ENCODE peak calls at places on chromosomes 1 and 21, in four cellular contexts. Y is GM12878, B is H1, G is HepG2. S is an unnamed sample.

GRCh38 chr1:20958430-20958829 is 171.3 kb upstream of the HP1BP3 start:
- DNase-seq in Y (no peak), B (no peak), G (no peak), S (no peak)

GRCh38 chr1:183279835-183280234 is 93.8 kb downstream of the LAMC2 start:
- DNase-seq in Y (no peak), B (no peak), G (peak), S (no peak)

GRCh38 chr1:154747841-154748766 is 122.0 kb downstream of the KCNN3 start:
- DNase-seq in Y (peak), B (no peak), G (no peak), S (no peak)

GRCh38 chr1:89833183-89834077 is 12.6 kb downstream of the LRRC8D start:
- DNase-seq in Y (no peak), B (no peak), G (peak), S (no peak)

GRCh38 chr1:35300376-35300775 is 31.9 kb downstream of the ZMYM4 start:
- DNase-seq in Y (no peak), B (no peak), G (no peak), S (no peak)

GRCh38 chr21:45539796-45540600 is 2.2 kb downstream of the SLC19A1 start:
- DNase-seq in Y (no peak), B (peak), G (no peak), S (no peak)

GRCh38 chr1:178412400-178412770 is 84.4 kb downstream of the CLEC20A start:
- DNase-seq in Y (no peak), B (no peak), G (no peak), S (no peak)

GRCh38 chr1:231236938-231237337 is 4.1 kb upstream of the GNPAT start:
- DNase-seq in Y (no peak), B (no peak), G (no peak), S (no peak)

GRCh38 chr1:61498342-61498741 is 226.6 kb downstream of the TM2D1 start:
- DNase-seq in Y (no peak), B (no peak), G (no peak), S (no peak)

GRCh38 chr1:219066631-219067349 is 106.9 kb upstream of the LYPLAL1 start:
- DNase-seq in Y (no peak), B (no peak), G (no peak), S (no peak)

GRCh38 chr1:13808729-13809131 is 108.7 kb downstream of the PRDM2 start:
- DNase-seq in Y (no peak), B (no peak), G (no peak), S (no peak)

GRCh38 chr1:26016258-26016943 is 5.2 kb upstream of the EXTL1 start:
- DNase-seq in Y (no peak), B (no peak), G (no peak), S (no peak)

GRCh38 chr1:180117764-180118116 is 36.9 kb upstream of the QSOX1 start:
- DNase-seq in Y (no peak), B (no peak), G (no peak), S (no peak)

GRCh38 chr1:238681021-238681420 is 705.3 kb upstream of the CHRM3 start:
- DNase-seq in Y (no peak), B (no peak), G (no peak), S (no peak)

GRCh38 chr21:41562101-41563000 is 54.4 kb upstream of the TMPRSS2 start:
- DNase-seq in Y (no peak), B (no peak), G (no peak), S (no peak)

GRCh38 chr1:178052650-178053461 is 41.0 kb upstream of the RASAL2 start:
- DNase-seq in Y (no peak), B (no peak), G (peak), S (no peak)

GRCh38 chr1:169207825-169208520 is 101.5 kb downstream of the ATP1B1 start:
- DNase-seq in Y (no peak), B (no peak), G (no peak), S (no peak)

GRCh38 chr1:44151332-44151731 is 9.9 kb upstream of the KLF18 start:
- DNase-seq in Y (peak), B (no peak), G (no peak), S (no peak)

GRCh38 chr1:20733361-20733975 is 965 bp upstream of the SH2D5 start:
- DNase-seq in Y (no peak), B (no peak), G (no peak), S (no peak)

GRCh38 chr1:228093050-228093906 is 9.8 kb downstream of the C1orf35 start:
- DNase-seq in Y (no peak), B (no peak), G (no peak), S (no peak)

GRCh38 chr1:27521336-27522147 is 31.6 kb upstream of the WASF2 start:
- DNase-seq in Y (no peak), B (no peak), G (no peak), S (no peak)

GRCh38 chr1:15757575-15758401 is 807 bp upstream of the FBLIM1 start:
- DNase-seq in Y (no peak), B (peak), G (no peak), S (no peak)

GRCh38 chr1:112501810-112502641 is 6.7 kb upstream of the WNT2B start:
- DNase-seq in Y (no peak), B (peak), G (peak), S (no peak)

GRCh38 chr1:223405507-223405906 is 12.3 kb downstream of the CCDC185 start:
- DNase-seq in Y (no peak), B (no peak), G (no peak), S (no peak)

GRCh38 chr1:2378441-2378851 is 12.9 kb downstream of the MORN1 start:
- DNase-seq in Y (no peak), B (no peak), G (no peak), S (no peak)

GRCh38 chr1:9906466-9906865 is 3.6 kb downstream of the CTNNBIP1 start:
- DNase-seq in Y (no peak), B (no peak), G (no peak), S (no peak)

GRCh38 chr1:234782821-234783220 is 172.8 kb upstream of the IRF2BP2 start:
- DNase-seq in Y (no peak), B (no peak), G (no peak), S (peak)

GRCh38 chr1:230310381-230311163 is 115.6 kb downstream of the PGBD5 start:
- DNase-seq in Y (peak), B (peak), G (peak), S (peak)

GRCh38 chr1:229579101-229579651 is 20.7 kb upstream of the ABCB10 start:
- DNase-seq in Y (peak), B (no peak), G (peak), S (no peak)

GRCh38 chr1:34790985-34791384 is 1.8 kb upstream of the GJA4 start:
- DNase-seq in Y (no peak), B (no peak), G (no peak), S (no peak)

GRCh38 chr1:2268285-2269056 is 40.4 kb downstream of the SKI start:
- DNase-seq in Y (no peak), B (no peak), G (no peak), S (no peak)

GRCh38 chr1:26938004-26938658 is 16.6 kb downstream of the NUDC start:
- DNase-seq in Y (no peak), B (no peak), G (peak), S (no peak)

GRCh38 chr1:178540646-178541045 is 27.7 kb downstream of the TEX35 start:
- DNase-seq in Y (no peak), B (no peak), G (no peak), S (no peak)

GRCh38 chr1:223628233-223628632 is 37.3 kb downstream of the CAPN8 start:
- DNase-seq in Y (no peak), B (peak), G (peak), S (peak)

GRCh38 chr1:83029050-83029449 is 969.9 kb downstream of the TTLL7 start:
- DNase-seq in Y (no peak), B (no peak), G (no peak), S (no peak)

GRCh38 chr1:207054476-207054875 is 1.4 kb downstream of the PFKFB2 start:
- DNase-seq in Y (no peak), B (no peak), G (no peak), S (no peak)

GRCh38 chr1:65949933-65950332 is 157.2 kb downstream of the PDE4B start:
- DNase-seq in Y (no peak), B (no peak), G (no peak), S (no peak)

GRCh38 chr21:46100426-46100825 is 2.5 kb downstream of the COL6A2 start:
- DNase-seq in Y (no peak), B (no peak), G (no peak), S (no peak)

GRCh38 chr1:182662121-182662890 is 22.1 kb downstream of the RGS8 start:
- DNase-seq in Y (no peak), B (no peak), G (no peak), S (peak)

GRCh38 chr1:65595724-65596123 is 175.3 kb downstream of the LEPR start:
- DNase-seq in Y (no peak), B (no peak), G (no peak), S (no peak)

DNA sequence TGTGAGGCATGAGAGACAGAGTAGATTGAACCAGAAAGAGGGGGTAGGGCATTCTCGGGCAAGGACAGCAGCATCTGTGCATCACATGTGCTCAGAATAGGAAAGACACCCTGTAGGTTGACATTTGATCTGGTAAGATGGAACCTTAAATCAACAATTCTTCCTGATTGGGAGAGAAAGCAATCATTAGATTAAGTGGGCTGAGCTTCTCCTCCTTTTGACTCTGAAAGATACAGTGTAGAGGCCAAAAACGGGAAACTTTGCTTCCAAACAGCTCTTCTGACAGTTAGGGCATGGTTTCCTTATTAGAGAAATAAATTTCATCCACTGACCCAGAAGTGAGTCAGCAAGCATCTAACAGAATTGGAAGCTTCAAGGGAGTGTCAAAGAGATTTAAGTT is 9.7 kb downstream of the KIF14 start:
- DNase-seq in Y (no peak), B (no peak), G (no peak), S (no peak)
- H3K9ac ChIP-seq in Y (no peak), B (no peak), G (no peak), S (no peak)

GRCh38 chr21:14318598-14318997 is 64.3 kb downstream of the HSPA13 start:
- DNase-seq in Y (no peak), B (no peak), G (no peak), S (no peak)
- TF ChIP-seq SUZ12 in Y (no peak), B (no peak), G (no peak), S (no peak)

DNA sequence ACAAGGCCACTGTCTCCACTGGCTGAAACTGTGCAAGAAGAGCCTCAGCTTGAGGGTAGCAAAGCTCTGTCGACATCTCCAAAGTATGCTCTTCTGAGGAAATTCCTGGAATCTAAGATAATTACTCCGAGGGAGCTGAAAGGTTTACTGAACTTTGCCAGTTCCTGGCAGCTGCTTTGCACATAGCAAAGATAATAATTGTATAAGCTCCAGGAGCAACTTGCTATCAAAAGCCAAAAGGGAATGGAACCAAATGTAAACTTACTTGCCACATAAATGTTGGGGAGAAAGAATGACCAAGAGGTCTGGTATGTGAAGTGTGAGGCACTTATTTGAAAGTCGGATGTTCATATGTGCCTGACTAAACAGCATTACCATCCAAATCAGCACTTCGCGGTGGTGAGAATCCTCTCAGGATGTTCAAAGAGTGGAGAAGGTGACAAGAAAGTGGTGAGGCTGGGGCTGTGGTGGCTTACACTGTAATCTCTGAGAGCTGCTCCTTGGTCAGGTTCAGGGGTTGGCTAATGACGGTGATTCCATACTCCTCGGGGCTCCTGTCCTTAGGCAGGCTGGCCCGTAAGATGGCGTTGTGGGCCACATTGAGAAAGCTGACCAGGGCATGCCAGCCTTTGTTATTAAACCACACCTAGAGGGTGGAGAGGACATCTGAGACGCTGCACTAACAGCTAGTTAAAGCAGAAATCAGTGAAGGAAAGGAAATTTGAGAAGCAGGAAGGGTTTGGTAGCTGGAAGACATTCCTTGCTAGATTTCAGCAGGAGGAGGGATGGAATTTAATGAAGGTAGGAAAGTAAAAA is 100.0 kb downstream of the ABCA4 start:
- DNase-seq in Y (no peak), B (no peak), G (no peak), S (no peak)
- H3K9ac ChIP-seq in Y (no peak), B (no peak), G (no peak), S (no peak)

GRCh38 chr21:29104239-29104708 is 26.2 kb upstream of the MAP3K7CL start:
- DNase-seq in Y (no peak), B (no peak), G (no peak), S (no peak)
- TF ChIP-seq SUZ12 in Y (no peak), B (no peak), G (no peak), S (no peak)

GRCh38 chr1:248140846-248141245 is 4.1 kb upstream of the OR2M5 start:
- DNase-seq in Y (no peak), B (no peak), G (no peak), S (no peak)
- H3K9ac ChIP-seq in Y (no peak), B (no peak), G (no peak), S (no peak)

GRCh38 chr1:23123528-23123927 is 45.1 kb downstream of the LUZP1 start:
- DNase-seq in Y (no peak), B (no peak), G (peak), S (no peak)
- TF ChIP-seq SUZ12 in Y (no peak), B (no peak), G (no peak), S (no peak)

GRCh38 chr1:162000053-162000420 is 23.6 kb downstream of the OLFML2B start:
- DNase-seq in Y (no peak), B (no peak), G (no peak), S (no peak)

GRCh38 chr1:162004441-162004950 is 19.2 kb downstream of the OLFML2B start:
- DNase-seq in Y (no peak), B (no peak), G (no peak), S (no peak)

GRCh38 chr1:162003825-162004205 is 19.9 kb downstream of the OLFML2B start:
- DNase-seq in Y (no peak), B (no peak), G (no peak), S (no peak)

GRCh38 chr1:162006081-162006480 is 17.6 kb downstream of the OLFML2B start:
- DNase-seq in Y (no peak), B (no peak), G (no peak), S (no peak)

DNA sequence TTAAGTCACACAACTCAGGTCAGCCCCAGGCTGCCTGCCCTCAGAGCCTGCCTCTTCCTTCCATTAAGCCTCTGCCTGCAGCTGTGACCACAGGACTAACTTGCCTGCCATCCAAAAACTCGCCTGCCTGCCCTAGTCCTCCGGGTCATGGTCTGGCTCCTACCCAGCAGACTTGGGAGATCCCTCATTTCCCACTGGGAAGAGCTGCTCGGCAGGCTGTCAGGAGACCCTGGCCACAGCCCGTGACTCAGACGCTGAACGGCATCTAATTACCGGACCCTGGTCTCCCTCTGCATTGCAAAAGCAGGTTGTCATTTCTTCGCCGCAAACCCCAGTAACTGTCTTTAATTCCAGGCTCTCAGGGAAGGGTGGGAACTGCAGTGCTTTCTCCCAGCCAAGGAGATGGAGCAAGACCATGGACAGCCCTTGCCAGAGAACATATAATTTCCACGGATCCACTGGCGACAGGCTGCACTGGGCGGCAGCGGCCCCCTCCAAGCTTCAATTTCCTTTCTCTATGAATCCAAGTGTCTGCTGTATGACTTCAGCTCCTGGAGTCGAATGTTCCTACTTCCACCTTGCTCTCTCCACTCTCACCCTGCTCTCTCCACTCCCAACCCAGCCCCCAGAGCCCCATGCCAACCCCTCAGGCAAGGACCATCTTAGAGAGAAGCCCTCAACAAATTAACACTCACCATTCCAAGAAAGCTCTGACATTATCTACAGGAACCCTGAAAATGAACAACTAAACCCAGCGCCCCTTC is 20.4 kb downstream of the OLFML2B start:
- DNase-seq in Y (no peak), B (no peak), G (no peak), S (no peak)
- H3K9ac ChIP-seq in Y (no peak), B (no peak), G (no peak), S (no peak)

DNA sequence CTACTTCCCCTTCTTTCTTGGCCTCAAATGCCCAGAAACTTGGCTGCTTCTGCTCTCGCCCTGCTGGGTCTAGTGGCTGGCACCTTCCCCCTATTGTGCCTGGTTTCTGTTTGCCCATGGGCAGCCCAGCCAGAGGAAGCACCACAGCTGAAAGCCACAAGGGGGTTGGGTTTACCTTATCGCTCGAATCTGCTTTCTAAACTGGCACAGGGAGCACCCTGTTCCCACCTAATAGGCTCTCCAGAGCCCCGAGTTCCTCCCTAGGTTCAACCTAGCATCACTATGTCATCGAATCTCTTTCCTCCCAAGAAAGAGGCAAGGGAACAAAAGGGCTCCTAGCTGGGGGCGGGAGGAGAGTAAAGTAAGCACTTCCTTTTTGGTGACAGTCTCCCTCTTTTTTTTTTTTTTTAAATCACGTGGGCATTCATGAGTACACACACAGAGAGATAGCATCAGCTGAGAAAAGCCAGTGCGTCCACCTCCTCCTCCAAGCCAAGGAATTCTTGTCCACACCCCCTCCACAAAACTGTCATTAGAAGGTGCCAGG is 72.8 kb downstream of the PLEKHA6 start:
- DNase-seq in Y (no peak), B (no peak), G (no peak), S (no peak)
- TF ChIP-seq SUZ12 in Y (no peak), B (no peak), G (no peak), S (no peak)

S was measured in NT2/D1.